ENCODE peak calls at places on chromosome 12, in nine cellular contexts. N is HL-60; Z is CD8-positive, alpha-beta memory T cell; J is colonic mucosa; I is lower lobe of right lung; H is ovary; O is psoas muscle; Y is tibial artery; X is mesendoderm. C is an unnamed sample.

GRCh38 chr12:11154400-11154925 is 16.5 kb upstream of the SMIM10L1 start:
- DNase-seq in N (no peak), X (peak), Y (no peak), Z (no peak), J (no peak), I (no peak), H (no peak), O (no peak), C (no peak)

GRCh38 chr12:110039085-110039807 is 9.1 kb downstream of the C12orf76 start:
- DNase-seq in Y (no peak), O (no peak), J (peak), I (no peak), N (no peak), H (no peak), Z (no peak), X (peak), C (peak)

GRCh38 chr12:40693503-40693863 is 1.2 kb downstream of the CNTN1 start:
- DNase-seq in X (peak), O (peak), Z (no peak), N (no peak), I (peak), H (peak), Y (no peak), J (peak), C (peak)

GRCh38 chr12:3135522-3136461 is 58.6 kb downstream of the TSPAN9 start:
- DNase-seq in I (no peak), J (peak), Y (no peak), Z (no peak), N (peak), H (peak), X (peak), O (no peak), C (peak)

GRCh38 chr12:128726866-128727265 is 96.9 kb downstream of the SLC15A4 start:
- DNase-seq in Y (no peak), Z (no peak), N (no peak), H (no peak), X (no peak), I (no peak), O (no peak), J (no peak), C (no peak)

GRCh38 chr12:53719649-53720048 is 7.6 kb downstream of the CALCOCO1 start:
- DNase-seq in N (no peak), I (no peak), O (no peak), X (peak), J (no peak), Z (no peak), Y (no peak), H (no peak), C (peak)

GRCh38 chr12:31246470-31246850 is 79.5 kb downstream of the SINHCAF start:
- DNase-seq in N (no peak), X (no peak), O (no peak), Z (no peak), I (no peak), Y (no peak), H (no peak), J (no peak), C (no peak)

GRCh38 chr12:23561536-23561935 is 387.9 kb downstream of the SOX5 start:
- DNase-seq in O (no peak), H (no peak), X (no peak), Z (no peak), N (no peak), J (no peak), I (no peak), Y (no peak), C (no peak)

GRCh38 chr12:128040971-128041370 is 226.0 kb upstream of the TMEM132C start:
- DNase-seq in J (no peak), Y (no peak), H (no peak), O (no peak), X (no peak), N (no peak), Z (no peak), I (no peak), C (peak)

GRCh38 chr12:103884316-103884715 is 43.3 kb upstream of the NT5DC3 start:
- DNase-seq in J (no peak), I (no peak), N (no peak), Y (no peak), O (no peak), X (peak), H (no peak), Z (no peak), C (no peak)

GRCh38 chr12:55706840-55707671 is 648 bp downstream of the ITGA7 start:
- DNase-seq in Z (no peak), N (no peak), X (peak), J (no peak), O (peak), Y (peak), I (no peak), H (no peak), C (peak)
- H3K27ac ChIP-seq in Z (no peak), N (no peak), X (no peak), J (peak), O (peak), Y (peak), I (no peak), H (peak), C (no peak)

GRCh38 chr12:112862570-112863137 is 44.1 kb upstream of the OAS1 start:
- DNase-seq in Y (no peak), J (no peak), O (no peak), N (no peak), X (no peak), I (no peak), H (no peak), Z (no peak), C (no peak)
- H3K27ac ChIP-seq in Y (no peak), J (no peak), O (no peak), N (no peak), X (no peak), I (no peak), H (no peak), Z (no peak), C (no peak)

DNA sequence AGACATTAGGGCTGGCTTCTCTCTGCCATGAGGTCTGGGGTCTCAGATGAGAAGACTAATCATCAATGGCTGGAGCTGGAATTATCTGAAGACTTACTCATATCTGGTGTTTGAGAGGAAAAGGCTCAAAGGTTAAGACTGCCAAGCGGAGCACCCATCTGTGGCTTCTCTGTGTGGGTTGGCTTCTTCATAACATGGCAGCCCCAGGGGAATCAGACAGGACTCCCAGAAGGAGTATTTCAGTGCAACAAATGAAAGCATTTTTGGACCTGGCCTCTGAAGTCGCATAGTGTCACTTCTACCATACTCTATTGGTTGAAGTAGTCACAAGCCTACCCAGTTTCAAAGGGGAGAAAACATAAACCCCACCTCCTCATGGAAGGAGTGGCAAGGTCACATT is 171.8 kb upstream of the KRR1 start:
- DNase-seq in Y (no peak), J (no peak), H (no peak), X (no peak), I (no peak), N (no peak), Z (no peak), O (no peak), C (no peak)
- H3K27ac ChIP-seq in Y (no peak), J (no peak), H (no peak), X (no peak), I (no peak), N (no peak), Z (no peak), O (no peak), C (no peak)

GRCh38 chr12:52038447-52038846 is 12.8 kb upstream of the NR4A1 start:
- DNase-seq in O (no peak), I (no peak), J (no peak), Y (no peak), N (no peak), Z (no peak), X (no peak), H (no peak), C (no peak)

GRCh38 chr12:52036587-52037171 is 14.6 kb upstream of the NR4A1 start:
- DNase-seq in I (peak), H (peak), N (peak), O (peak), Y (peak), X (peak), Z (peak), J (peak), C (peak)

GRCh38 chr12:52033506-52034258 is 17.6 kb upstream of the NR4A1 start:
- DNase-seq in N (no peak), I (no peak), X (no peak), J (peak), Y (no peak), O (no peak), H (no peak), Z (no peak), C (no peak)

GRCh38 chr12:52035926-52036325 is 15.3 kb upstream of the NR4A1 start:
- DNase-seq in X (no peak), H (no peak), Z (no peak), Y (no peak), O (no peak), I (no peak), J (peak), N (no peak), C (no peak)

DNA sequence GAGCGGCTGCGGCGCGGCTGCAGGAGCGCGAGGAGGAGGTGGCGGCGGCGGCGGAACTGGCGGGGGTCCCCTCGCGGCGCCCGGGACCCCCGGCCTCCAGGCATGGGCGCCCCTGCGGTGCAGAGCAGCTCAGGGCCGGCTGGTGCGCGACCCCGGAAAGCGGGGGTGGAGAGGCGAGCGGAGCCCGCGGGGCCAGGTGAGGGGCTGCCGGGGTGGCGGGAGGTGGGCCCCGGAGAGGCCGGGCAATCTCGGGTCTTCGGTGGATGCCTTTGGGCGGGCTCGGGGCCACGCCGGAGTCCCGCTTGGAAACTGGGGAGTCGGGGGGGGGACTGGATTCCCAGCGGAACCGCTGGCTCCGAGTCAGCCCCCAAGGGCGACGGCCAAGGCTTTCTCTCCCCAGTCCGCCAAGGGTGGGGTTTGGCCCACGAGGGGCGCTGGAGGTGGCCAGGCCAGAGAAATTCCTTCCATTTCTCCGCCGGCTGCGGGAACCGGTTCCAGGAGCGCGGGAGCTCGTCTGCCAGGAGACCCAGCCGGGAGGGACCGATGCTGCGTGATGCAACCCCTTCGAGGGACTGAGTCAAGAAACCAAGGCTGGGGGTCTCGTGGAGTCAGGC is 13.9 kb upstream of the NR4A1 start:
- DNase-seq in X (peak), J (no peak), Y (peak), Z (no peak), O (peak), H (peak), N (no peak), I (peak), C (peak)
- H3K27ac ChIP-seq in X (no peak), J (peak), Y (peak), Z (peak), O (peak), H (peak), N (no peak), I (peak), C (no peak)

DNA sequence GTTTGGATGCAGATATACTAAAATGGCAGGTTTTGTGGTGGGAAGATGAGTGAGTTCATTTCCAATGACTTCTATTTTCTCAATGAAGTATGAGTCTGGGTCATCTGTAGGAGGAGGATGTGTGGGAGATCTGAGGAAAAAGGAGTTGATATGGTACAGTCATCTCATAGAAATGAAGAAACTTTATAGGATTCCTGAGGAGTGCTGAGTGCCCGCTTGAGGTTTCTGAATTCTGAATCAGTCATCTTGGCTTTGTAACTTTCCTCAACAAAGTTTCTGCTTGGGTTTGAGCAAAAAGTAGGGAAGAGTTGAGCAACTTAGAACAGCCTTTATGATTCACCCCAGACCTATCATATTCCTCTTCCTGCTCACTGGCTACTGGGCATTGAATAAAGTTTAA is 284.9 kb downstream of the DUSP6 start:
- DNase-seq in N (no peak), H (no peak), J (no peak), Y (no peak), O (no peak), Z (no peak), X (no peak), I (no peak), C (no peak)
- H3K27ac ChIP-seq in N (no peak), H (no peak), J (no peak), Y (no peak), O (no peak), Z (no peak), X (no peak), I (no peak), C (no peak)

GRCh38 chr12:46485853-46486252 is 113.3 kb upstream of the SLC38A2 start:
- DNase-seq in Y (no peak), N (no peak), I (no peak), O (no peak), X (no peak), J (no peak), H (no peak), Z (no peak), C (no peak)
- H3K27ac ChIP-seq in Y (no peak), N (no peak), I (no peak), O (no peak), X (no peak), J (no peak), H (no peak), Z (no peak), C (no peak)